ENCODE peak calls at places on chromosomes 5 and 9, in six cellular contexts. P, X, T, F, B and M are unnamed samples.

GRCh38 chr5:57538341-57538955 is 55.8 kb upstream of the ACTBL2 start:
- DNase-seq in P (no peak), X (no peak), T (no peak), F (no peak), B (no peak), M (peak; percentile 80)

GRCh38 chr5:131382407-131383395 is 118.8 kb downstream of the CDC42SE2 start:
- DNase-seq in P (peak; percentile 63), X (no peak), T (no peak), F (no peak), B (no peak), M (no peak)

GRCh38 chr9:80797841-80798688 is 891.3 kb downstream of the TLE1 start:
- DNase-seq in P (no peak), X (no peak), T (no peak), F (peak; percentile 52), B (no peak), M (peak; percentile 84)

GRCh38 chr5:173498286-173498685 is 118.2 kb downstream of the BOD1 start:
- DNase-seq in P (no peak), X (no peak), T (no peak), F (no peak), B (no peak), M (peak; percentile 22)

GRCh38 chr5:54470191-54470590 is 14.7 kb downstream of the HSPB3 start:
- DNase-seq in P (no peak), X (no peak), T (no peak), F (no peak), B (no peak), M (no peak)

GRCh38 chr5:1865948-1866347 is 16.8 kb downstream of the IRX4 start:
- DNase-seq in P (no peak), X (no peak), T (no peak), F (no peak), B (no peak), M (no peak)

GRCh38 chr9:21141427-21141882 is at the start of gene IFNW1:
- DNase-seq in P (no peak), X (peak; percentile 9), T (no peak), F (no peak), B (no peak), M (no peak)

GRCh38 chr9:103245369-103245768 is 250.2 kb downstream of the CYLC2 start:
- DNase-seq in P (no peak), X (no peak), T (no peak), F (no peak), B (no peak), M (no peak)

GRCh38 chr5:23655674-23656073 is 148.3 kb downstream of the PRDM9 start:
- DNase-seq in P (no peak), X (no peak), T (no peak), F (no peak), B (no peak), M (no peak)

GRCh38 chr9:131609116-131609830 is 64.0 kb downstream of the PRRT1B start:
- DNase-seq in P (no peak), X (no peak), T (no peak), F (no peak), B (peak; percentile 44), M (peak; percentile 20)

GRCh38 chr5:17340816-17341215 is 123.4 kb downstream of the BASP1 start:
- DNase-seq in P (no peak), X (no peak), T (no peak), F (no peak), B (no peak), M (no peak)

GRCh38 chr5:142151436-142152382 is 43.1 kb downstream of the NDFIP1 start:
- DNase-seq in P (peak; percentile 78), X (peak; percentile 57), T (no peak), F (peak; percentile 57), B (peak; percentile 59), M (peak; percentile 59)

GRCh38 chr5:73274870-73275756 is 102.1 kb downstream of the TMEM174 start:
- DNase-seq in P (no peak), X (no peak), T (no peak), F (peak; percentile 61), B (no peak), M (no peak)

GRCh38 chr5:108481355-108481931 is 99.5 kb upstream of the FBXL17 start:
- DNase-seq in P (peak; percentile 27), X (no peak), T (no peak), F (no peak), B (no peak), M (no peak)

GRCh38 chr5:135706893-135707292 is 127.6 kb upstream of the SLC25A48 start:
- DNase-seq in P (no peak), X (no peak), T (no peak), F (no peak), B (no peak), M (no peak)

GRCh38 chr9:133137451-133138231 is 16.6 kb upstream of the RALGDS start:
- DNase-seq in P (no peak), X (no peak), T (no peak), F (peak; percentile 31), B (peak; percentile 79), M (no peak)

GRCh38 chr5:31553863-31554262 is 21.8 kb downstream of the C5orf22 start:
- DNase-seq in P (no peak), X (no peak), T (no peak), F (no peak), B (no peak), M (no peak)

GRCh38 chr5:149474198-149474597 is 77.0 kb downstream of the CSNK1A1 start:
- DNase-seq in P (peak; percentile 79), X (no peak), T (no peak), F (peak; percentile 58), B (peak; percentile 60), M (no peak)

GRCh38 chr5:146891511-146891910 is 13.0 kb upstream of the PPP2R2B start:
- DNase-seq in P (no peak), X (no peak), T (no peak), F (no peak), B (no peak), M (no peak)

GRCh38 chr5:146890073-146890472 is 11.5 kb upstream of the PPP2R2B start:
- DNase-seq in P (no peak), X (no peak), T (no peak), F (no peak), B (no peak), M (no peak)

GRCh38 chr5:146893991-146894390 is 15.4 kb upstream of the PPP2R2B start:
- DNase-seq in P (no peak), X (no peak), T (no peak), F (no peak), B (no peak), M (no peak)

GRCh38 chr5:146888341-146888978 is 9.9 kb upstream of the PPP2R2B start:
- DNase-seq in P (no peak), X (no peak), T (no peak), F (no peak), B (no peak), M (no peak)

GRCh38 chr5:146890733-146891440 is 12.3 kb upstream of the PPP2R2B start:
- DNase-seq in P (no peak), X (no peak), T (no peak), F (no peak), B (no peak), M (no peak)
- TF ChIP-seq CTCF in P (no peak), X (no peak), T (no peak), F (no peak), B (no peak), M (no peak)

GRCh38 chr5:137071941-137072340 is 427.2 kb downstream of the SPOCK1 start:
- DNase-seq in P (no peak), X (no peak), T (no peak), F (no peak), B (no peak), M (no peak)
- TF ChIP-seq CTCF in P (no peak), X (no peak), T (no peak), F (no peak), B (no peak), M (no peak)

GRCh38 chr9:31715250-31715649 is 669.2 kb upstream of the ACO1 start:
- DNase-seq in P (no peak), X (no peak), T (no peak), F (no peak), B (peak; percentile 63), M (no peak)
- TF ChIP-seq CTCF in P (no peak), X (no peak), T (no peak), F (no peak), B (no peak), M (no peak)

GRCh38 chr9:130156672-130157071 is 15.5 kb upstream of the NCS1 start:
- DNase-seq in P (peak; percentile 41), X (no peak), T (no peak), F (no peak), B (peak; percentile 45), M (no peak)
- TF ChIP-seq CTCF in P (no peak), X (no peak), T (no peak), F (no peak), B (peak; percentile 24), M (peak; percentile 31)

GRCh38 chr9:97293827-97294226 is 13.6 kb upstream of the CCDC180 start:
- DNase-seq in P (no peak), X (no peak), T (no peak), F (no peak), B (no peak), M (no peak)
- TF ChIP-seq CTCF in P (no peak), X (no peak), T (no peak), F (no peak), B (no peak), M (no peak)

GRCh38 chr9:82570226-82570625 is 492.7 kb downstream of the RASEF start:
- DNase-seq in P (no peak), X (no peak), T (no peak), F (no peak), B (no peak), M (no peak)

GRCh38 chr9:82563841-82564240 is 499.1 kb downstream of the RASEF start:
- DNase-seq in P (no peak), X (no peak), T (no peak), F (no peak), B (no peak), M (no peak)

GRCh38 chr9:82560457-82560904 is 502.5 kb downstream of the RASEF start:
- DNase-seq in P (no peak), X (no peak), T (no peak), F (peak; percentile 59), B (peak; percentile 76), M (no peak)

GRCh38 chr9:82563094-82563493 is 499.8 kb downstream of the RASEF start:
- DNase-seq in P (no peak), X (no peak), T (no peak), F (no peak), B (no peak), M (no peak)

DNA sequence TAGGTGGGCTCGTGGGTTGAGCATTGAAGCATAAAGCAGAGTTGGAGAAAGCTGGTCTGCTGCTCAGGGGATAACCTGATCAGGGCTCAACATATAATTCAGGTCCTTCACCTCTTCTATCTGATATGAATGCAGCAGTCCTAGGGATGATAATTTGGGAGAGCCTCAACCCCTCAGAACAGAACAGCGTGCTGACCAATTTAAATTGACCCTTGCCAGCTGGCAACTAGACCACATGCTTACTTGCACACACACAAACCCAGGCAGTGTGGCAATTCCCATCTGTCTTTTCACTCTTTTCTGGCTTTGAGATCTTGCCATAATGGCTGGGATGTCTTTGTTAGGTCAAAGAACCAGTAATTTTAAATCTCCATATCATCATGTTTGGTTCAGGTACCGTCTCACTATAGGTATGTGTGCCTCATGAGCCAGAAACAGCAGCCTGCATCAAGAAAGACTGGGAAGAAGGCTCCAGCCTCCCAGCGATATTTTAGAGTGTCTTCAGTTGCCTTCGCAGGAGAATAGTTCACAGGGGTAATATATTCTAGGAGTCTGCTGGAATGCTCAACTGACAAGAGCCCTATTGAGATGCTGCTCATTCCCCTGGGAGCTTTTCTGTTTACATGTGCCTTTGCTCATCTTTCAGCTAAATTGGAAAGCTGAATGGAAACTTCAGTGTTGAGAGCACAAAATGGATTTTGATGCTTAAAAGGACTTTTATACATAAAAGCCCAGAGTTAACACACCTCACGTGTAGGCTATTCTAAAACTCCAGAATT is 497.6 kb downstream of the RASEF start:
- DNase-seq in P (no peak), X (no peak), T (no peak), F (no peak), B (no peak), M (no peak)
- TF ChIP-seq CTCF in P (no peak), X (no peak), T (no peak), F (no peak), B (no peak), M (no peak)